ENCODE peak calls at places on chromosomes 13 and 19, in four cellular contexts. C is small intestine, N is neural progenitor cell, A is AG09309. B is an unnamed sample.

GRCh38 chr13:111916201-111916600 is 150.7 kb upstream of the SOX1 start:
- DNase-seq in C (no peak), A (no peak), N (no peak), B (no peak)

GRCh38 chr19:55697698-55698097 is 22.7 kb downstream of the EPN1 start:
- DNase-seq in A (no peak), C (no peak), N (no peak), B (peak)

GRCh38 chr19:35943542-35944301 is 7.5 kb downstream of the LRFN3 start:
- DNase-seq in N (no peak), C (no peak), A (no peak), B (no peak)

GRCh38 chr13:34926513-34926912 is 15.6 kb upstream of the NBEA start:
- DNase-seq in A (no peak), C (no peak), N (peak), B (no peak)

GRCh38 chr13:103386341-103386740 is 320.1 kb upstream of the SLC10A2 start:
- DNase-seq in C (no peak), N (no peak), A (no peak), B (no peak)

GRCh38 chr13:78881054-78881453 is 222.1 kb upstream of the OBI1 start:
- DNase-seq in A (no peak), C (no peak), N (no peak), B (no peak)

GRCh38 chr13:107234315-107234714 is 666.4 kb upstream of the ARGLU1 start:
- DNase-seq in C (no peak), A (no peak), N (no peak), B (no peak)

GRCh38 chr13:48858122-48858521 is 117.6 kb upstream of the FNDC3A start:
- DNase-seq in C (no peak), N (no peak), A (no peak), B (no peak)

GRCh38 chr13:113103646-113104045 is 1.9 kb upstream of the F7 start:
- DNase-seq in C (no peak), N (no peak), A (no peak), B (no peak)

GRCh38 chr13:72726721-72727416 is 560 bp downstream of the MZT1 start:
- DNase-seq in N (peak), A (no peak), C (no peak), B (peak)

GRCh38 chr13:79776538-79776937 is 295.6 kb downstream of the NDFIP2 start:
- DNase-seq in A (no peak), C (peak), N (no peak), B (no peak)

GRCh38 chr19:41696402-41697197 is 8.5 kb upstream of the CEACAM7 start:
- DNase-seq in C (peak), A (no peak), N (no peak), B (no peak)

GRCh38 chr13:21138561-21138960 is 37.8 kb downstream of the SKA3 start:
- DNase-seq in N (no peak), C (no peak), A (no peak), B (no peak)

GRCh38 chr13:113186061-113186900 is 22.2 kb downstream of the PCID2 start:
- DNase-seq in A (no peak), C (no peak), N (no peak), B (no peak)

GRCh38 chr19:46863818-46864629 is 3.2 kb downstream of the ARHGAP35 start:
- DNase-seq in C (peak), A (no peak), N (peak), B (no peak)

GRCh38 chr19:49749055-49749716 is 13.9 kb downstream of the TSKS start:
- DNase-seq in C (no peak), N (no peak), A (no peak), B (no peak)

GRCh38 chr19:50427997-50428425 is 4.7 kb upstream of the MYBPC2 start:
- DNase-seq in N (peak), A (no peak), C (peak), B (peak)

GRCh38 chr19:31718898-31719297 is 369.7 kb upstream of the TSHZ3 start:
- DNase-seq in N (no peak), C (no peak), A (no peak), B (no peak)

GRCh38 chr13:28534801-28535200 is 39.9 kb upstream of the FLT1 start:
- DNase-seq in C (no peak), N (no peak), A (no peak), B (no peak)
- H3K4me3 ChIP-seq in C (no peak), N (no peak), A (no peak), B (no peak)

DNA sequence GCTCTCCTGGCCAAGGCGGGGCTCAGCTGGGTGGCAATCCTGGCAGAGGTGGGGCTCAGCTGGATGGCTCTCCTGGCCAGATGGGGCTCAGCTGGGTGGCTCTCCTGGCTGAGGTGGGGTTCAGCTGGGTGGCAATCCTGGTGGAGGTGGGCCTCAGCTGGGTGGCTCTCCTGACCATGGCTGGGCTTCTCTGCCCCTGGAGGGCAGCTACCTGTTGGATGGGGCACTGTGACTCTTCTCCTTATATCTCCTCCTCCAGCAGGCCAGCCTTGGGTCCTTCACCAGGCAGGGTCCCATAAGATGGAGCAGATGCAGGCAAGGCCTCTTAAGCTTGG is 16.7 kb downstream of the ZFR2 start:
- DNase-seq in N (no peak), A (no peak), C (no peak), B (no peak)
- H3K4me3 ChIP-seq in N (no peak), A (no peak), C (no peak), B (no peak)

DNA sequence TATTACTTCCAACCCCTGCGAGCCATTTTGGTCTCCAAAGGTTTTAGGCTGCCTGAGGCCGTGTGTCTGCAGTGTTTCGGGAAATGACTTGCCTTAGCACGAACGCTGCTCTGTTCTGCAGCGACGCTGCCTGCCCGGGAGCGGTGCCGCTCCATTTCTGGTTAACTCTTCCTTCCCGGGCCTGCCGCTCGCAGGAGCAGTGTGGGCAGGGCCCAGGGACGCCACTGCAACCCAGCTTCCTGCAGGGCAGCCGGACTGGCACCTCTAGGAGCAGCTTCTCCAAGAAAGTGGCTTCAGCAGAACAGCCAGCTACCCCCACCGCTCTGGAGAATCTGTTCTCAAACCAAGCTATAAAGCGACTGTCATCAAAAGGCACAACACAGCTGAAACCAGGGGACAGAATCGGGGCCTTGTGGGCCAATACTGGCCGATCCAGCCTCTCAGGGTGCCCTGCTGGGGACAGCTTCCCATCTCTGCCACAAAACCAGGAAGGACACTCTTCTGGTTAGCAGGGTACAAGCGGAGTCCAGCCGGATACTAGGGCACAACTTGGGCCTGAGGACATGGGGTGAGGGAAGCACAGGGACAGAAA is 72.2 kb downstream of the KCTD15 start:
- DNase-seq in A (peak), N (peak), C (no peak), B (peak)
- H3K4me3 ChIP-seq in A (no peak), N (no peak), C (no peak), B (no peak)

DNA sequence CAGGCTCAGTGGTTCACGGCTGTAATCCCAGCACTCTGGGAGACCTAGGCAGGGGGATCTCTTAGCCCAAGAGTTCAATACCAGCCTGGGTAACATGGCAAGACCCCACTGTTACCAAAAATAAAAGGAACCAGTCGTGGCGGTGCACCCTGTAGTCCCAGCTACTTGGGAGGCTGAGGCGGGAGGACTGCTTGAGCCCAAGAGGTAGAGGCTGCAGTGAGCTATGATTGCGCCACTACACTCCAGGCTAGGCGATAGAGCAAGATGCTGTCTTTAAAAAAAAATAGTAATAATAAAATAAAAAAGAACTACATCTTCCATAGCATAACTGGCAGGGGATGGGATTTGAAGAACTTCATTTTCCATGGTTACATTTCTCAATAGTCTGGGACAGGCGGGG is 3.0 kb downstream of the LYPD3 start:
- DNase-seq in N (no peak), C (no peak), A (no peak), B (no peak)
- H3K4me3 ChIP-seq in N (no peak), C (no peak), A (no peak), B (no peak)

DNA sequence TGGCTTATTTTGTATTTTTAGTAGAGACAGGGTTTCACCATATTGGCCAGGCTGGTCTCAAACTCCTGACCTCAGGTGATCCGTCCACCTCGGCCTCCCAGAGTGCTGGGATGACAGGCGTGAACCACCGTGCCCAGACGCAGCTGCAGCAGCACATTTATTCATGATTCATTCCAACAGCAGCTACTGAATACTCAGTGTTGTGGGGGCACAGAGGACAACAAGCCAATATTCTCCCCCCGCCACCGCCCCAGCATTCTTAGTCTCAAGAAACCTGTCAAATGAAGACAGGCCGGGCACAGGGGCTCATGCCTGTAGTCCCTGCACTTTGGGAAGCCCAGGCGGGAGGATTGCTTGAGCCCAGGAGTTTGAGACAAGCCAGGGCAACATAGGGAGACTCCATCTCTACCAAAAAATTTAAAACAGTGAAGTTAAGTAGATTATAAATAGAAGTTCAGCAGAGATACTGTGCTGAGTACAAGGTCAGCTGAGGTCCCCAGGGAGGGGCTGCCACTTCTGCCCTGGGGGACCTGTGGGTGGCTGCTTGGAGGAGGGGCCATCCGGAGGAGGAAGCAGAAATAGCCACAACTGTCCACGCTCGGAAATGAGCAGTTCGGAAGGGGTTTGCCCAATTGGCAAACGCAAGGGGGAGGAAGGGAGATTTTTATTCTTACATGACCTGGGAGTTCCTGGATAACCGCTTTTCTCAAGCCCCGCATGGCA is 4.3 kb downstream of the DOT1L start:
- DNase-seq in C (no peak), A (no peak), N (no peak), B (peak)
- H3K4me3 ChIP-seq in C (no peak), A (peak), N (no peak), B (no peak)

GRCh38 chr19:30444686-30445232 is 72.6 kb downstream of the ZNF536 start:
- DNase-seq in N (no peak), C (no peak), A (no peak), B (peak)

GRCh38 chr19:30445385-30445784 is 73.2 kb downstream of the ZNF536 start:
- DNase-seq in C (no peak), N (no peak), A (no peak), B (no peak)

GRCh38 chr19:30447276-30447870 is 75.2 kb downstream of the ZNF536 start:
- DNase-seq in N (no peak), A (no peak), C (no peak), B (no peak)

GRCh38 chr19:30448386-30449130 is 76.4 kb downstream of the ZNF536 start:
- DNase-seq in A (no peak), N (peak), C (no peak), B (no peak)

GRCh38 chr19:30446844-30447243 is 74.7 kb downstream of the ZNF536 start:
- DNase-seq in A (no peak), C (no peak), N (no peak), B (no peak)
- H3K4me3 ChIP-seq in A (no peak), C (no peak), N (no peak), B (no peak)

DNA sequence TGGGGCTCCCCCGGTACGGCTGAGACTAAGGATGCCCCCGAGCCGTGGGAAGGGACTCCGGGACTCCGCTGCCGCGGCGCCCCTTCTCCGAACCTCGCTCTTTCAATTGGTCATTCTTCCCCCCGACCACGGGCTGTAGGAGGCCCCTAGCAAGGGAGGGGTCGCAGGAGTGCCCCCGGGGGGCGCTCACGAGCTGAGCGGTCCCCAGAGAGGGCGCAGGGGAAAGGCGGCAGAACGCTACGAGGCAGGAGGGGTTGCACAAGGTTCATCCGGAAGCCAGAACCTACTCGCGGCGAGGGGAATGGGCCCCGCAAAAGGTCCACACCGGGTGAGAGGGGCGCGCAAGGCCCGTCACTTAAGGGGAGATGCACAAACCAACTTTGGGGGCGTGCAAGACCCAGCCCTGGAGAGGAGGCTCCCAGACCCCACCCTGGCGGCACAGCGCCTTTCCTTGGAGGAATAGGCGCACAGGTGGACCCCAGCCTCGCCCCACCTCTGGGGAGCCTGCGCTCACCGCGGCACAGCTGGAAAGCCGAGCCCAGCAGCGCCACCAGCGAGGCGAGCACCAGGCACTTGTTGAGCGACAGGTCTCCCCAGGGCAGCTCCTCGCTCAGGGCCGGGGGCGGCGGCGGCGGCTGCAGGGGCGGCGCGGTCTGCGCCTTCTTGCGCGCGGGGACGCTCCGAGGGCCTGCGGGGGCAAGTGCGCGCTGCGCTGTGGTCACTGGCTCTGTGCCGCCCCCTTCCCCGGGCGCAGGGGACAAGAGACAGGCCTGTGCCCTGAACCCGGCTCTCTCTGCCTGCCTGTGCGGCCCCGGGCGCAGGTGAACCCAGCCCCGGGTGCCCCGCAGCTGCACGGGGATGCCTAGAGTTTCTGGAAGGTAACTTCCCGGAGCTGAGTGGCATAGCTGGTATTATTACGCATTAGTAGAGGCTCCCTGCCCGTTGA is 2.8 kb downstream of the JSRP1 start:
- DNase-seq in A (no peak), N (peak), C (no peak), B (no peak)
- H3K4me3 ChIP-seq in A (no peak), N (peak), C (peak), B (no peak)

GRCh38 chr13:110794209-110794608 is 80.7 kb downstream of the ING1 start:
- DNase-seq in C (no peak), A (no peak), N (no peak), B (no peak)

GRCh38 chr13:110799246-110800236 is 86.0 kb downstream of the ING1 start:
- DNase-seq in A (peak), N (no peak), C (no peak), B (no peak)

GRCh38 chr13:110801044-110801443 is 87.5 kb downstream of the ING1 start:
- DNase-seq in N (no peak), C (no peak), A (no peak), B (no peak)

GRCh38 chr13:110797230-110797877 is 83.9 kb downstream of the ING1 start:
- DNase-seq in C (no peak), N (no peak), A (no peak), B (no peak)

GRCh38 chr13:110798595-110798994 is 85.1 kb downstream of the ING1 start:
- DNase-seq in C (peak), N (no peak), A (no peak), B (no peak)
- H3K4me3 ChIP-seq in C (no peak), N (no peak), A (no peak), B (no peak)

DNA sequence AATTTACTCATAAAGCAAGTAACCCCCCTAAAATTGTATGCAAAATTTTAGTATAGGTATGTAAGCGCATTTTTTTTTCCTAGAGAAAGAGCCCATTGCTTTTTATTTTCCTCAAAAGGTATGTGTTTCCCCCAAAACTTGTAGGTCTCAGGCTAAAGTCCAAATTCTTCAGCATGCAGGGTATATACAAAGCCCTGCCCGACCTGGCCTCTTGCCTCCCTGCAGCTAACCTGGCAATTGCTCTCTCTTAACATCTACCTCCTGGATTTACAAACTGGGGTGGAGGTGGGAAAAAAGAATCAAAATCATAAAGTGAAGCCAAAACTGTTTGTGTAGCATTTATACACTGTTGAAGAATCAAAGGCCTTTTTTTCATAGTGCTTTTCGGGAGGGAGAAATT is 107.8 kb downstream of the KCNRG start:
- DNase-seq in N (no peak), C (no peak), A (no peak), B (no peak)
- H3K4me3 ChIP-seq in N (peak), C (no peak), A (peak), B (no peak)

B was measured in lower leg skin.